ENCODE peak calls at places on chromosomes 4 and X, in four cellular contexts. X is H1, Q is GM23248, E is PC-3. N is an unnamed sample.
A peak's percentile ranks its signal among the peaks of the same experiment; 100 is the strongest.

GRCh38 chrX:119391279-119391678 is 7.9 kb upstream of the SLC25A43 start:
- DNase-seq in X (no peak), Q (peak; percentile 58), E (peak; percentile 62), N (peak; percentile 41)

GRCh38 chr4:174460684-174461083 is 61.6 kb downstream of the HPGD start:
- DNase-seq in X (no peak), Q (no peak), E (peak; percentile 70), N (no peak)

GRCh38 chr4:82223715-82224114 is 150.1 kb downstream of the HNRNPD start:
- DNase-seq in X (no peak), Q (no peak), E (no peak), N (peak; percentile 70)

GRCh38 chrX:357693-358471 is 28.8 kb downstream of the PPP2R3B start:
- DNase-seq in X (no peak), Q (peak; percentile 51), E (peak; percentile 54), N (no peak)

GRCh38 chr4:178311992-178312391 is 869.8 kb upstream of the AGA start:
- DNase-seq in X (no peak), Q (no peak), E (no peak), N (no peak)

GRCh38 chr4:153785830-153786721 is 2.8 kb downstream of the SFRP2 start:
- DNase-seq in X (no peak), Q (peak; percentile 65), E (peak; percentile 53), N (peak; percentile 70)

GRCh38 chr4:94722748-94723147 is 35.0 kb upstream of the BMPR1B start:
- DNase-seq in X (no peak), Q (no peak), E (no peak), N (no peak)

GRCh38 chr4:2797545-2798305 is 4.8 kb downstream of the SH3BP2 start:
- DNase-seq in X (no peak), Q (no peak), E (no peak), N (no peak)

GRCh38 chr4:24102621-24103020 is 212.8 kb upstream of the PPARGC1A start:
- DNase-seq in X (no peak), Q (no peak), E (no peak), N (no peak)

GRCh38 chrX:115255003-115255402 is 21.1 kb upstream of the LRCH2 start:
- DNase-seq in X (no peak), Q (no peak), E (no peak), N (no peak)

GRCh38 chrX:63560601-63561218 is 209.6 kb upstream of the SPIN4 start:
- DNase-seq in X (peak; percentile 57), Q (peak; percentile 81), E (peak; percentile 69), N (peak; percentile 87)

GRCh38 chr4:160523236-160523635 is 1420.4 kb downstream of the RAPGEF2 start:
- DNase-seq in X (no peak), Q (no peak), E (peak; percentile 22), N (no peak)

GRCh38 chr4:2699534-2699933 is 56.6 kb downstream of the TNIP2 start:
- DNase-seq in X (no peak), Q (no peak), E (no peak), N (no peak)

GRCh38 chrX:47564438-47565085 is 3.6 kb downstream of the ARAF start:
- DNase-seq in X (no peak), Q (no peak), E (no peak), N (no peak)

GRCh38 chr4:68076194-68076593 is 53.5 kb downstream of the TMPRSS11F start:
- DNase-seq in X (no peak), Q (no peak), E (peak; percentile 43), N (peak; percentile 54)

GRCh38 chrX:130829526-130830515 is 73.2 kb downstream of the ENOX2 start:
- DNase-seq in X (no peak), Q (no peak), E (no peak), N (no peak)

GRCh38 chr4:7169134-7169533 is 23.2 kb upstream of the SORCS2 start:
- DNase-seq in X (no peak), Q (no peak), E (no peak), N (no peak)

GRCh38 chr4:147597561-147597960 is 19.6 kb upstream of the TMEM184C start:
- DNase-seq in X (no peak), Q (no peak), E (no peak), N (no peak)

GRCh38 chrX:57282568-57282967 is 3.9 kb upstream of the FAAH2 start:
- DNase-seq in X (no peak), Q (no peak), E (peak; percentile 52), N (peak; percentile 27)

GRCh38 chr4:181674315-181674714 is 568.9 kb upstream of the TENM3 start:
- DNase-seq in X (no peak), Q (peak; percentile 43), E (no peak), N (no peak)

GRCh38 chr4:186067757-186068385 is 1.1 kb upstream of the TLR3 start:
- DNase-seq in X (peak; percentile 10), Q (peak; percentile 64), E (peak; percentile 58), N (peak; percentile 62)

GRCh38 chr4:6938758-6939201 is 29.2 kb downstream of the TBC1D14 start:
- DNase-seq in X (no peak), Q (no peak), E (no peak), N (no peak)

GRCh38 chr4:176646311-176646710 is 146.4 kb downstream of the VEGFC start:
- DNase-seq in X (no peak), Q (no peak), E (no peak), N (no peak)

GRCh38 chr4:1097553-1097952 is 15.8 kb downstream of the RNF212 start:
- DNase-seq in X (no peak), Q (no peak), E (no peak), N (no peak)

GRCh38 chrX:131816551-131817136 is 206.5 kb upstream of the STK26 start:
- DNase-seq in X (no peak), Q (peak; percentile 70), E (peak; percentile 83), N (no peak)

GRCh38 chrX:39982927-39983326 is 114.8 kb downstream of the BCOR start:
- DNase-seq in X (no peak), Q (no peak), E (peak; percentile 3), N (no peak)

GRCh38 chr4:100294356-100294755 is 104.1 kb upstream of the DDIT4L start:
- DNase-seq in X (no peak), Q (peak; percentile 55), E (no peak), N (no peak)

GRCh38 chr4:76310683-76311082 is 4.2 kb downstream of the STBD1 start:
- DNase-seq in X (no peak), Q (no peak), E (no peak), N (no peak)

DNA sequence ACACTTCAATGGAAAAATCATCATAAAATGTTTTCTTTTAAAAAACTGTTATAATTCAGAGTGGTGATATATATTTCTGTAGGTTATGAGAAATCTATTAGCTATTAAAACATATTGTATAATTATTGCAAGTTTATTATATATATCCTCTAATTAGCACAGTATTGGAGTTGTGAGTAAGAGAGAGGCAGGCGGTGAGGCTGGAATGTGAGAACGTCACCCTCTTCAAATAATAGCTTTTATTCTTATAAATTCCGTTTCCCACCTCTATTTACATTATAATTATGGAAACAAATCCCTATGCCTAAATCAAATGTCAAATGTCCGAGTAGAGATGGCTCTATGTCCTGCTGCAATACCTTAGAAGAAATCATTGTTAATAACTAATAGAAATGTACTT is 292.9 kb downstream of the ADGRL3 start:
- DNase-seq in X (no peak), Q (no peak), E (no peak), N (peak; percentile 19)
- TF ChIP-seq EZH2 in X (no peak), Q (no peak), E (no peak), N (no peak)

DNA sequence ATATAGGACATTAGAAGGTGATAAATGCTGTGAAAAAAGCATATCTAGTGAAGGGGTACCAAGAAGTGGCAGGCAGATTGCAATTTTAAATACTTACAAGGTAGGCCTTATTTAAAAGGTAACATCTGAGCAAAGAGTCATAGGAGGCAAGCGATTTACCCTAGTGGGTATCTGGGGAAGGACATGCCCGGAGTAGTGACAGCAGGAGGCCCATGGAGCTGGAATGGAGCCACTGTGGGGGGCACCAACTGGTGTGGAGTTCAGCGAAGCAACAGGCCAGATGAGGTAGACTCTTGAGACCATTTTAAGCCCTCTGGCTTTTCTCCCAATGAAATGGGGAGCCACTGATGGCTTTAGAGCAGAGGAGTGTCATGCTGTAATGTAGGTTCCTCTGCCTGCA is 37.3 kb downstream of the SEC24D start:
- DNase-seq in X (no peak), Q (peak; percentile 21), E (no peak), N (peak; percentile 66)
- TF ChIP-seq EZH2 in X (no peak), Q (no peak), E (no peak), N (no peak)

GRCh38 chr4:13543091-13543581 is 1.2 kb downstream of the NKX3-2 start:
- DNase-seq in X (no peak), Q (no peak), E (no peak), N (peak; percentile 44)

GRCh38 chr4:13545394-13545808 is 1.1 kb upstream of the NKX3-2 start:
- DNase-seq in X (no peak), Q (no peak), E (no peak), N (no peak)

GRCh38 chr4:13542577-13543042 is 1.7 kb downstream of the NKX3-2 start:
- DNase-seq in X (no peak), Q (no peak), E (no peak), N (no peak)

GRCh38 chr4:13544556-13545393 is 467 bp upstream of the NKX3-2 start:
- DNase-seq in X (peak; percentile 91), Q (peak; percentile 76), E (peak; percentile 68), N (peak; percentile 98)

DNA sequence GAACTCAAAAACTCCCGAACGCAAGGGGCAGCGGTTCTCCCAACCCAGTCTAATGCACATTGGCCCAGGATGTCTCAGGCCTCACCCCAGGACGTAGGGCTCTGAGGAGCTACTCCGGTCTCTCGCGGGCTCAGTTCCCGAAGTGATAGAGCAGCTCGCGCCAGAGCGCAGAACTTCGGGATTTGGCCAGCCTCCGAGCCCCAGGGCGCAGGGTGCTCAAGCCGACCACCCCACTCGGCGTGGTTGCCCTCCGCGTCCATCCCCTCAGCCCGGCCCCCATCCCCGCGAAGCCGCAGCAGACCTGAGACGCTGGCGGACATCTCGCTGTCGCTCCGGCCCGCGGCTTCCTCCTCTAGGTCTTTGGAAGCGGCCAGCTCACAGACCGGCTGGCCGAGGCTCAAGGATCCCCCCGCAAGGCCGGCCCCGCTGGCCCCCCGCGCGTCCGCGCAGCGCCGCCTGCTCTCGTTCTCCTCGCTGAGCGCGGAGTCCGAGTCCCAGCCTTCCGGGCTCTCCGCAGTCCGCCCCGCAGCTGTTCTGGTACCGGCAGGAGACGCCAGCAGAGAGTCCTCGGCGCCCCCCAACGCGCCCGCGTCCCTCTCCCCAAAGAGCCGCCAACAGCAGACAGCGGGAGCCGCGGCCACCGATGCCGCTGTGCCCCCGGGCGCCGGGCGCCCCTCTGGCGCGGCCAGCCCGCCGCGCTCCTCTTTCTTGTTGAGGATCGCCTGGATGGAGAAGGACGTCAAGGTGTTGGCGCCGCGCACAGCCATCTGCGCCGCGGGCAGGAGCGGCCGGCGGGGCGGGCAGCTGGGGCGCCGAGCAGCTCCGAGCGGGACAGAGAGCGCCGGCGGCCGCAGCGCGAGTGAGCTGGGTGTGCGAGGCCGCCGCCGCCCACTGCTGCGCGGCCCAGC is at the start of gene NKX3-2:
- DNase-seq in X (no peak), Q (peak; percentile 65), E (peak; percentile 25), N (peak; percentile 70)
- TF ChIP-seq EZH2 in X (peak; percentile 100), Q (peak; percentile 38), E (no peak), N (peak; percentile 95)

DNA sequence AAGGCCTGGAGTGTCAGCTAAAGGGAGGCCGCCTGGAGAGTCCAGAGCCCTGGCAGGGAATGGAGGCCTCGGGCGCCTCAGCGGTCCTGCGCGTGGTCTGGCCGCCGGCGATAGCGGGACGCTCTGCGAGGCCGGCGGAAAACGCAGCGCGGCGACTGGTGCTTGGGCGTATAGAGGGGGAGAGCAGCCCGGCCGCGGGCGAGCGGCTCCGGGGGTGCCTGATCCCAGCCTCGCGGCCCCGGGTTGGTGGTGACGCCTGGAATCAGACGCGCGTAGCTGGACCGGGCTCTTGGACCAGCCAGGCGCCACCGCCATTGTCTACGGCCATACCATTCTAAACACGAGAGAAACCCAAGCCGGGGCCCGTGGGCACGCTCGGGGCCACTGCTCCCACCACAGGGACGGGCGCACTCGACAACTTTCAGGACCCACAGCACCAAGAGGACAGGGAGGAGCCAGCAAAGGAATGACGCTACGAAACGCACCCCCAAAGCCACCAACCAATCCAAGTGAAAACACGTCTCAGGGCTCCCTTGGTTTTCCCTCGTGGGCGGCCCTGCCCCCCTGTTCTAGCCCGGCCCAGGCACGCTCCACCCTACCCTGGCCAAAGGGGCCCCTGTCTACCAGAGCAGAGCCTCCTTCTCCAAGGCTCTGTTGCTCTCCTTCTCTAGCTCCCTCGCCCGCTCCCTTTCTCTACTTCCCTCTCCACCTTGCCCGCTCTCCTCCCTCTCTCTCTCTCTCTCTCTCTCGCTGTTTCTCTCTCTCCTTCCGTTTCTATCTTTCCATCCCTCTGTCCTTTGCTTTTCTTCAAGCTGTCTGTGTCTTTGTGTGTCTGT is 7.8 kb downstream of the FRG2 start:
- DNase-seq in X (no peak), Q (peak; percentile 15), E (no peak), N (peak; percentile 69)
- TF ChIP-seq EZH2 in X (peak; percentile 55), Q (peak; percentile 59), E (no peak), N (peak; percentile 87)

N was measured in GM23338.